ENCODE peak calls at places on chromosomes 11 and 22, in ten cellular contexts. One of them, this sample, is unnamed.

GRCh38 chr11:125299061-125299616 is 134.6 kb downstream of the PKNOX2 start:
- DNase-seq in tibial nerve: no peak
- DNase-seq in IMR-90: no peak
- DNase-seq in adrenal gland: no peak
- DNase-seq in GM12891: no peak
- DNase-seq in Peyer's patch: no peak
- DNase-seq in transverse colon: no peak
- DNase-seq in H54: no peak
- DNase-seq in endothelial cell of umbilical vein: no peak
- DNase-seq in GM12892: no peak
- DNase-seq in this sample: no peak

GRCh38 chr11:25758145-25758661 is 573.7 kb upstream of the ANO3 start:
- DNase-seq in adrenal gland: no peak
- DNase-seq in IMR-90: no peak
- DNase-seq in tibial nerve: no peak
- DNase-seq in GM12891: no peak
- DNase-seq in H54: no peak
- DNase-seq in GM12892: no peak
- DNase-seq in transverse colon: no peak
- DNase-seq in Peyer's patch: no peak
- DNase-seq in endothelial cell of umbilical vein: no peak
- DNase-seq in this sample: no peak

GRCh38 chr22:46813816-46814597 is 51.6 kb downstream of the TBC1D22A start:
- DNase-seq in Peyer's patch: no peak
- DNase-seq in IMR-90: peak; percentile 61
- DNase-seq in H54: no peak
- DNase-seq in GM12892: no peak
- DNase-seq in transverse colon: no peak
- DNase-seq in tibial nerve: no peak
- DNase-seq in endothelial cell of umbilical vein: peak; percentile 54
- DNase-seq in adrenal gland: no peak
- DNase-seq in GM12891: no peak
- DNase-seq in this sample: no peak

GRCh38 chr11:31809543-31809856 is 1.6 kb downstream of the PAX6 start:
- DNase-seq in H54: no peak
- DNase-seq in GM12891: no peak
- DNase-seq in adrenal gland: no peak
- DNase-seq in Peyer's patch: no peak
- DNase-seq in transverse colon: no peak
- DNase-seq in GM12892: no peak
- DNase-seq in tibial nerve: no peak
- DNase-seq in endothelial cell of umbilical vein: no peak
- DNase-seq in IMR-90: no peak
- DNase-seq in this sample: no peak

GRCh38 chr11:81916459-81916858 is 817.2 kb downstream of the FAM181B start:
- DNase-seq in GM12892: no peak
- DNase-seq in Peyer's patch: no peak
- DNase-seq in tibial nerve: no peak
- DNase-seq in adrenal gland: no peak
- DNase-seq in GM12891: no peak
- DNase-seq in transverse colon: no peak
- DNase-seq in IMR-90: no peak
- DNase-seq in endothelial cell of umbilical vein: no peak
- DNase-seq in H54: no peak
- DNase-seq in this sample: no peak

GRCh38 chr11:85672111-85672875 is 7.4 kb upstream of the CREBZF start:
- DNase-seq in H54: no peak
- DNase-seq in transverse colon: no peak
- DNase-seq in IMR-90: no peak
- DNase-seq in adrenal gland: no peak
- DNase-seq in GM12891: no peak
- DNase-seq in Peyer's patch: no peak
- DNase-seq in endothelial cell of umbilical vein: no peak
- DNase-seq in tibial nerve: no peak
- DNase-seq in GM12892: no peak
- DNase-seq in this sample: no peak

GRCh38 chr22:47094861-47095330 is 332.4 kb downstream of the TBC1D22A start:
- DNase-seq in transverse colon: no peak
- DNase-seq in adrenal gland: peak; percentile 63
- DNase-seq in H54: no peak
- DNase-seq in GM12891: no peak
- DNase-seq in Peyer's patch: no peak
- DNase-seq in IMR-90: no peak
- DNase-seq in endothelial cell of umbilical vein: no peak
- DNase-seq in GM12892: no peak
- DNase-seq in tibial nerve: no peak
- DNase-seq in this sample: no peak

GRCh38 chr11:120183701-120184141 is 27.1 kb upstream of the OAF start:
- DNase-seq in GM12891: no peak
- DNase-seq in H54: no peak
- DNase-seq in adrenal gland: no peak
- DNase-seq in Peyer's patch: no peak
- DNase-seq in GM12892: no peak
- DNase-seq in endothelial cell of umbilical vein: no peak
- DNase-seq in IMR-90: no peak
- DNase-seq in transverse colon: no peak
- DNase-seq in tibial nerve: no peak
- DNase-seq in this sample: no peak

GRCh38 chr11:102144357-102145342 is 34.4 kb downstream of the YAP1 start:
- DNase-seq in adrenal gland: peak; percentile 62
- DNase-seq in endothelial cell of umbilical vein: peak; percentile 49
- DNase-seq in tibial nerve: peak; percentile 63
- DNase-seq in transverse colon: peak; percentile 15
- DNase-seq in IMR-90: peak; percentile 70
- DNase-seq in Peyer's patch: peak; percentile 50
- DNase-seq in GM12892: no peak
- DNase-seq in GM12891: no peak
- DNase-seq in H54: no peak
- DNase-seq in this sample: peak; percentile 2

GRCh38 chr11:102148059-102148458 is 37.8 kb downstream of the YAP1 start:
- DNase-seq in IMR-90: no peak
- DNase-seq in H54: no peak
- DNase-seq in GM12891: no peak
- DNase-seq in transverse colon: no peak
- DNase-seq in endothelial cell of umbilical vein: no peak
- DNase-seq in tibial nerve: no peak
- DNase-seq in GM12892: no peak
- DNase-seq in adrenal gland: no peak
- DNase-seq in Peyer's patch: no peak
- DNase-seq in this sample: no peak

GRCh38 chr11:102143867-102144266 is 33.6 kb downstream of the YAP1 start:
- DNase-seq in transverse colon: no peak
- DNase-seq in H54: no peak
- DNase-seq in tibial nerve: no peak
- DNase-seq in Peyer's patch: no peak
- DNase-seq in adrenal gland: no peak
- DNase-seq in GM12892: no peak
- DNase-seq in GM12891: no peak
- DNase-seq in IMR-90: no peak
- DNase-seq in endothelial cell of umbilical vein: no peak
- DNase-seq in this sample: no peak

GRCh38 chr11:102147031-102147430 is 36.8 kb downstream of the YAP1 start:
- DNase-seq in GM12892: no peak
- DNase-seq in H54: no peak
- DNase-seq in tibial nerve: no peak
- DNase-seq in GM12891: no peak
- DNase-seq in IMR-90: peak; percentile 58
- DNase-seq in adrenal gland: no peak
- DNase-seq in endothelial cell of umbilical vein: no peak
- DNase-seq in Peyer's patch: no peak
- DNase-seq in transverse colon: no peak
- DNase-seq in this sample: no peak

DNA sequence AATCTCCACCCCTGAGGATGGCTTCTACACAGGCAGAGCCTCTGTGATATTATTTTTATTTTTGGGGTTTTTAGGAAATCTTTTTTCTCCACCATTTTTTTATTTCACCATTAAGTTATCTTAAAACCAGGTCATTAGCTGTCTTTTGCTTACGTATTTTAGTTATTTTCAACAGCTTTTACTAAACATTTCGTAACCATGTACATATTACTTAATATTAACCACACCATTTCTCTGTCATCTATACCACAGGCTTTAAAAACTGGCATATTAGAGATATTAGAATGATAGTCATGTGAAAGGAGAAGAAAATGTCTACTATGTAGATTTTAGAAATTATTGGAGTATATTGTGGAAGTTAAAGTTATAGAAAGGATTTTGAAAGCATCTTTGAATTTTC is 37.4 kb downstream of the YAP1 start:
- DNase-seq in GM12892: no peak
- DNase-seq in GM12891: no peak
- DNase-seq in IMR-90: no peak
- DNase-seq in transverse colon: no peak
- DNase-seq in tibial nerve: no peak
- DNase-seq in Peyer's patch: no peak
- DNase-seq in adrenal gland: no peak
- DNase-seq in H54: no peak
- DNase-seq in endothelial cell of umbilical vein: no peak
- DNase-seq in this sample: no peak
- TF ChIP-seq POLR2A in GM12892: no peak
- TF ChIP-seq POLR2A in GM12891: no peak
- TF ChIP-seq POLR2A in IMR-90: no peak
- TF ChIP-seq POLR2A in transverse colon: no peak
- TF ChIP-seq POLR2A in tibial nerve: no peak
- TF ChIP-seq POLR2A in Peyer's patch: no peak
- TF ChIP-seq POLR2A in adrenal gland: no peak
- TF ChIP-seq POLR2A in H54: no peak
- TF ChIP-seq POLR2A in endothelial cell of umbilical vein: no peak
- TF ChIP-seq POLR2A in this sample: no peak

GRCh38 chr11:727281-727701 is 20.0 kb upstream of the TALDO1 start:
- DNase-seq in transverse colon: no peak
- DNase-seq in adrenal gland: no peak
- DNase-seq in Peyer's patch: no peak
- DNase-seq in GM12891: no peak
- DNase-seq in GM12892: no peak
- DNase-seq in IMR-90: no peak
- DNase-seq in tibial nerve: no peak
- DNase-seq in H54: no peak
- DNase-seq in endothelial cell of umbilical vein: no peak
- DNase-seq in this sample: no peak

GRCh38 chr11:724733-725386 is 18.8 kb downstream of the EPS8L2 start:
- DNase-seq in tibial nerve: no peak
- DNase-seq in GM12892: no peak
- DNase-seq in Peyer's patch: no peak
- DNase-seq in transverse colon: no peak
- DNase-seq in GM12891: no peak
- DNase-seq in endothelial cell of umbilical vein: no peak
- DNase-seq in IMR-90: no peak
- DNase-seq in H54: no peak
- DNase-seq in adrenal gland: no peak
- DNase-seq in this sample: no peak

GRCh38 chr11:727859-728748 is 19.2 kb upstream of the TALDO1 start:
- DNase-seq in transverse colon: peak; percentile 87
- DNase-seq in Peyer's patch: peak; percentile 93
- DNase-seq in adrenal gland: peak; percentile 92
- DNase-seq in endothelial cell of umbilical vein: peak; percentile 60
- DNase-seq in IMR-90: peak; percentile 72
- DNase-seq in tibial nerve: peak; percentile 79
- DNase-seq in H54: peak; percentile 100
- DNase-seq in GM12891: peak; percentile 90
- DNase-seq in GM12892: peak; percentile 94
- DNase-seq in this sample: peak; percentile 73

GRCh38 chr11:725624-726202 is 19.7 kb downstream of the EPS8L2 start:
- DNase-seq in Peyer's patch: no peak
- DNase-seq in transverse colon: no peak
- DNase-seq in GM12892: no peak
- DNase-seq in adrenal gland: no peak
- DNase-seq in endothelial cell of umbilical vein: no peak
- DNase-seq in IMR-90: no peak
- DNase-seq in tibial nerve: no peak
- DNase-seq in H54: no peak
- DNase-seq in GM12891: no peak
- DNase-seq in this sample: no peak

GRCh38 chr11:726278-726915 is 20.4 kb downstream of the EPS8L2 start:
- DNase-seq in IMR-90: peak; percentile 26
- DNase-seq in adrenal gland: peak; percentile 72
- DNase-seq in GM12891: no peak
- DNase-seq in GM12892: peak; percentile 72
- DNase-seq in Peyer's patch: peak; percentile 85
- DNase-seq in transverse colon: peak; percentile 77
- DNase-seq in H54: no peak
- DNase-seq in endothelial cell of umbilical vein: no peak
- DNase-seq in tibial nerve: no peak
- DNase-seq in this sample: no peak
- TF ChIP-seq POLR2A in IMR-90: no peak
- TF ChIP-seq POLR2A in adrenal gland: no peak
- TF ChIP-seq POLR2A in GM12891: no peak
- TF ChIP-seq POLR2A in GM12892: peak; percentile 32
- TF ChIP-seq POLR2A in Peyer's patch: no peak
- TF ChIP-seq POLR2A in transverse colon: no peak
- TF ChIP-seq POLR2A in H54: no peak
- TF ChIP-seq POLR2A in endothelial cell of umbilical vein: no peak
- TF ChIP-seq POLR2A in tibial nerve: no peak
- TF ChIP-seq POLR2A in this sample: no peak

GRCh38 chr11:63816732-63817131 is 3.5 kb downstream of the SPINDOC start:
- DNase-seq in tibial nerve: no peak
- DNase-seq in adrenal gland: no peak
- DNase-seq in H54: no peak
- DNase-seq in Peyer's patch: no peak
- DNase-seq in GM12892: no peak
- DNase-seq in endothelial cell of umbilical vein: no peak
- DNase-seq in transverse colon: no peak
- DNase-seq in GM12891: no peak
- DNase-seq in IMR-90: no peak
- DNase-seq in this sample: no peak

GRCh38 chr11:63813563-63814382 is 517 bp downstream of the SPINDOC start:
- DNase-seq in endothelial cell of umbilical vein: peak; percentile 49
- DNase-seq in Peyer's patch: peak; percentile 66
- DNase-seq in GM12891: peak; percentile 61
- DNase-seq in H54: peak; percentile 36
- DNase-seq in transverse colon: peak; percentile 47
- DNase-seq in GM12892: peak; percentile 58
- DNase-seq in tibial nerve: peak; percentile 12
- DNase-seq in adrenal gland: peak; percentile 40
- DNase-seq in IMR-90: peak; percentile 50
- DNase-seq in this sample: peak; percentile 52

GRCh38 chr11:63811522-63811921 is 1.7 kb upstream of the SPINDOC start:
- DNase-seq in IMR-90: no peak
- DNase-seq in GM12891: no peak
- DNase-seq in transverse colon: no peak
- DNase-seq in Peyer's patch: no peak
- DNase-seq in H54: no peak
- DNase-seq in GM12892: no peak
- DNase-seq in endothelial cell of umbilical vein: no peak
- DNase-seq in tibial nerve: no peak
- DNase-seq in adrenal gland: no peak
- DNase-seq in this sample: no peak

GRCh38 chr11:63814383-63814736 is 1.1 kb downstream of the SPINDOC start:
- DNase-seq in transverse colon: no peak
- DNase-seq in GM12892: no peak
- DNase-seq in tibial nerve: no peak
- DNase-seq in adrenal gland: no peak
- DNase-seq in endothelial cell of umbilical vein: peak; percentile 25
- DNase-seq in Peyer's patch: no peak
- DNase-seq in IMR-90: no peak
- DNase-seq in GM12891: no peak
- DNase-seq in H54: no peak
- DNase-seq in this sample: no peak

DNA sequence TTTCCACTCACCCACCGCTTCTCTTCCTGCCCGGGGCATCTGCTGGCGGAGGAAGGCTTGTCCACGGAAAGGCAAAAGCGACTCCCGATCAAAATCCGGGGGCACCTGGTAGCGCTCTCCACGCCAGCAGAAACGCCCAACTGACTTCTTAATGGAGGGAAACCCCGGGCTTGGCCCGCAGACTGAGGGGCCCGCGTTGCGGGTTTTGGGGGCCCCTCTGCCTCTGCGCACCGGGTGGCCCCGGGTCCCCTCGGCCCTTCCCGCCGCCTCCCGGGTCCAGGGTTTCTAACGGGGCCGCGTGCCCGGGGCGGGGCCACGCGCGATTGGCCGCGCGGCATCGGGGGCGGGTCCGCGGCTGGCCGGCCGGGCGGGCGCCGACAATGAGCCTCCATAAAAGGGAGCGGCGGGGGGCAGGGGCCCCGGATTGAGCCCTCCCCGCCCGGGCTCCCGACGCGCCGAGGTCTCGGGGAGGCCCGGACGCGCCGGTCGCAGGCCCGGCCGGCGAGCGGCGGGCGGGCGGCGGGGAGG is at the start of gene SPINDOC:
- DNase-seq in Peyer's patch: peak; percentile 88
- DNase-seq in transverse colon: peak; percentile 82
- DNase-seq in adrenal gland: peak; percentile 79
- DNase-seq in GM12892: peak; percentile 93
- DNase-seq in GM12891: peak; percentile 95
- DNase-seq in tibial nerve: peak; percentile 54
- DNase-seq in H54: peak; percentile 89
- DNase-seq in endothelial cell of umbilical vein: peak; percentile 61
- DNase-seq in IMR-90: peak; percentile 47
- DNase-seq in this sample: peak; percentile 82
- TF ChIP-seq POLR2A in Peyer's patch: peak; percentile 11
- TF ChIP-seq POLR2A in transverse colon: no peak
- TF ChIP-seq POLR2A in adrenal gland: peak; percentile 49
- TF ChIP-seq POLR2A in GM12892: peak; percentile 79
- TF ChIP-seq POLR2A in GM12891: peak; percentile 57
- TF ChIP-seq POLR2A in tibial nerve: no peak
- TF ChIP-seq POLR2A in H54: peak; percentile 89
- TF ChIP-seq POLR2A in endothelial cell of umbilical vein: peak; percentile 78
- TF ChIP-seq POLR2A in IMR-90: peak; percentile 83
- TF ChIP-seq POLR2A in this sample: no peak

GRCh38 chr11:117328414-117329010 is 858 bp downstream of the CEP164 start:
- DNase-seq in endothelial cell of umbilical vein: peak; percentile 67
- DNase-seq in GM12892: no peak
- DNase-seq in tibial nerve: no peak
- DNase-seq in adrenal gland: peak; percentile 66
- DNase-seq in transverse colon: peak; percentile 28
- DNase-seq in Peyer's patch: peak; percentile 53
- DNase-seq in IMR-90: peak; percentile 58
- DNase-seq in GM12891: no peak
- DNase-seq in H54: no peak
- DNase-seq in this sample: peak; percentile 70

GRCh38 chr11:117332843-117333242 is 5.2 kb downstream of the CEP164 start:
- DNase-seq in transverse colon: no peak
- DNase-seq in GM12892: no peak
- DNase-seq in endothelial cell of umbilical vein: no peak
- DNase-seq in H54: no peak
- DNase-seq in adrenal gland: no peak
- DNase-seq in Peyer's patch: peak; percentile 9
- DNase-seq in IMR-90: no peak
- DNase-seq in tibial nerve: no peak
- DNase-seq in GM12891: no peak
- DNase-seq in this sample: no peak

DNA sequence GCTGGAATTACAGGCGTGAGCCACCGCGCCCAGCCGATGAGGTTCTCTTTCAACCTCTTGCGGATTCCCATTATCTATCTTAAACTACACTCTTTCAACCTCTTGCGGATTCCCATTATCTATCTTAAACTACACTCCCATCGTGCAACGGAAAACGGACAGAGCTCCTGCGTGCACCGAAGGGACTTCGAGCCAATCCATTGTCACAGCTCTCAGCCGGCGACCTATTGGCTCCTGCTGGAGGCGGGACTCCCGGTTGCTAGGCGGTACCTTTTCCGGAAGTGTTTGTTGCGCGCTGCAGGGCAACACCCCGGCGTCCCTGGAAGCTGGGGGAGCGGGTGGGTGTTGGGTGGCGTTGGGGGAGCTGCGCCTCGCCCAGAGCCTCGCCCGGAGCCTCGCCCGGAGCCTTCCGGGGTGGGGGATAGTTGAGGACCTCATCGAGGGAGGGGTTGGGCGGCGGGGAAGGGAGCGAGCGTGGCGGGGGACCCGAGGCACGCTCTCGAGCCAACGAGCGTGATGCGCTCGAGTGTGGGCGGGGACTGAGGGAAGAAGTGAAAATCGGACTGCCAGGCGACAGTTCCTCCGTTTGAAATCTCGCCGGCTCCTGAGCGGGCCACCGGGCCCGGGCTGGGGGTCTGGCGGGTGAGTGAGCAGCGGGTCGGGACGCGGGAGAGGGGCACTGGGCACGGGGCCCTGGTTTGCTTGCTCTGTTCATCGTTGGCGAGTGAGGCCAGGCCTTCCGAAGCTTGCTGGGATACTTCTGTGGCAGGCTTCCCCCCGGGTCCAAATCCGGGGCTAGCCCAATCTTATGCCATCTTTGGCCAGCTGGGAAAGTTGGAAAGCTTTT is at the start of gene CEP164:
- DNase-seq in H54: peak; percentile 87
- DNase-seq in GM12891: peak; percentile 94
- DNase-seq in endothelial cell of umbilical vein: peak; percentile 95
- DNase-seq in transverse colon: peak; percentile 97
- DNase-seq in tibial nerve: peak; percentile 94
- DNase-seq in IMR-90: peak; percentile 97
- DNase-seq in adrenal gland: peak; percentile 98
- DNase-seq in GM12892: peak; percentile 95
- DNase-seq in Peyer's patch: peak; percentile 98
- DNase-seq in this sample: peak; percentile 96
- TF ChIP-seq POLR2A in H54: peak; percentile 60
- TF ChIP-seq POLR2A in GM12891: peak; percentile 90
- TF ChIP-seq POLR2A in endothelial cell of umbilical vein: peak; percentile 85
- TF ChIP-seq POLR2A in transverse colon: peak; percentile 63
- TF ChIP-seq POLR2A in tibial nerve: peak; percentile 49
- TF ChIP-seq POLR2A in IMR-90: peak; percentile 92
- TF ChIP-seq POLR2A in adrenal gland: peak; percentile 73
- TF ChIP-seq POLR2A in GM12892: peak; percentile 94
- TF ChIP-seq POLR2A in Peyer's patch: no peak
- TF ChIP-seq POLR2A in this sample: peak; percentile 49

This sample was measured in erythroblast.